ENCODE peak calls at places on chromosomes 6 and 20, in nine cellular contexts. One of them, this sample, is unnamed.

GRCh38 chr6:6003334-6004146 is 3.2 kb downstream of the NRN1 start:
- DNase-seq in fibroblast of the aortic adventitia: no peak
- DNase-seq in AG08395: no peak
- DNase-seq in GM12865: peak; percentile 41
- DNase-seq in heart right ventricle: peak; percentile 47
- DNase-seq in NT2/D1: no peak
- DNase-seq in NCI-H1417: no peak
- DNase-seq in T follicular helper cell: no peak
- DNase-seq in activated T-cell treated with anti-CD3 and anti-CD28 coated beads, Interleukin-2, amount 50 U/mL, for 72 hours: peak; percentile 45
- DNase-seq in this sample: peak; percentile 85

GRCh38 chr6:12286381-12287132 is 3.6 kb upstream of the EDN1 start:
- DNase-seq in fibroblast of the aortic adventitia: peak; percentile 47
- DNase-seq in AG08395: peak; percentile 42
- DNase-seq in GM12865: no peak
- DNase-seq in heart right ventricle: no peak
- DNase-seq in NT2/D1: no peak
- DNase-seq in NCI-H1417: no peak
- DNase-seq in T follicular helper cell: no peak
- DNase-seq in activated T-cell treated with anti-CD3 and anti-CD28 coated beads, Interleukin-2, amount 50 U/mL, for 72 hours: no peak
- DNase-seq in this sample: no peak

GRCh38 chr20:49766979-49767419 is 45.6 kb upstream of the SLC9A8 start:
- DNase-seq in fibroblast of the aortic adventitia: peak; percentile 43
- DNase-seq in AG08395: no peak
- DNase-seq in GM12865: no peak
- DNase-seq in heart right ventricle: no peak
- DNase-seq in NT2/D1: no peak
- DNase-seq in NCI-H1417: no peak
- DNase-seq in T follicular helper cell: no peak
- DNase-seq in activated T-cell treated with anti-CD3 and anti-CD28 coated beads, Interleukin-2, amount 50 U/mL, for 72 hours: no peak
- DNase-seq in this sample: no peak

GRCh38 chr6:9204171-9204570 is 768.8 kb upstream of the SLC35B3 start:
- DNase-seq in fibroblast of the aortic adventitia: peak; percentile 54
- DNase-seq in AG08395: peak; percentile 16
- DNase-seq in GM12865: no peak
- DNase-seq in heart right ventricle: no peak
- DNase-seq in NT2/D1: no peak
- DNase-seq in NCI-H1417: no peak
- DNase-seq in T follicular helper cell: no peak
- DNase-seq in activated T-cell treated with anti-CD3 and anti-CD28 coated beads, Interleukin-2, amount 50 U/mL, for 72 hours: no peak
- DNase-seq in this sample: no peak

GRCh38 chr6:34223381-34223963 is 13.2 kb upstream of the HMGA1 start:
- DNase-seq in fibroblast of the aortic adventitia: no peak
- DNase-seq in AG08395: no peak
- DNase-seq in GM12865: no peak
- DNase-seq in heart right ventricle: no peak
- DNase-seq in NT2/D1: no peak
- DNase-seq in NCI-H1417: no peak
- DNase-seq in T follicular helper cell: no peak
- DNase-seq in activated T-cell treated with anti-CD3 and anti-CD28 coated beads, Interleukin-2, amount 50 U/mL, for 72 hours: no peak
- DNase-seq in this sample: no peak

GRCh38 chr6:142276256-142276655 is 25.6 kb upstream of the ADGRG6 start:
- DNase-seq in fibroblast of the aortic adventitia: no peak
- DNase-seq in AG08395: no peak
- DNase-seq in GM12865: no peak
- DNase-seq in heart right ventricle: no peak
- DNase-seq in NT2/D1: no peak
- DNase-seq in NCI-H1417: no peak
- DNase-seq in T follicular helper cell: no peak
- DNase-seq in activated T-cell treated with anti-CD3 and anti-CD28 coated beads, Interleukin-2, amount 50 U/mL, for 72 hours: no peak
- DNase-seq in this sample: no peak

GRCh38 chr6:20403766-20404640 is 2.3 kb downstream of the E2F3 start:
- DNase-seq in fibroblast of the aortic adventitia: peak; percentile 49
- DNase-seq in AG08395: peak; percentile 18
- DNase-seq in GM12865: peak; percentile 74
- DNase-seq in heart right ventricle: peak; percentile 51
- DNase-seq in NT2/D1: no peak
- DNase-seq in NCI-H1417: peak; percentile 79
- DNase-seq in T follicular helper cell: peak; percentile 49
- DNase-seq in activated T-cell treated with anti-CD3 and anti-CD28 coated beads, Interleukin-2, amount 50 U/mL, for 72 hours: peak; percentile 85
- DNase-seq in this sample: peak; percentile 72

GRCh38 chr6:121430514-121431460 is 4.7 kb upstream of the GJA1 start:
- DNase-seq in fibroblast of the aortic adventitia: peak; percentile 81
- DNase-seq in AG08395: peak; percentile 51
- DNase-seq in GM12865: no peak
- DNase-seq in heart right ventricle: no peak
- DNase-seq in NT2/D1: peak; percentile 54
- DNase-seq in NCI-H1417: peak; percentile 32
- DNase-seq in T follicular helper cell: no peak
- DNase-seq in activated T-cell treated with anti-CD3 and anti-CD28 coated beads, Interleukin-2, amount 50 U/mL, for 72 hours: no peak
- DNase-seq in this sample: no peak

GRCh38 chr6:121890307-121890910 is 455.0 kb downstream of the GJA1 start:
- DNase-seq in fibroblast of the aortic adventitia: no peak
- DNase-seq in AG08395: no peak
- DNase-seq in GM12865: no peak
- DNase-seq in heart right ventricle: no peak
- DNase-seq in NT2/D1: peak; percentile 1
- DNase-seq in NCI-H1417: no peak
- DNase-seq in T follicular helper cell: no peak
- DNase-seq in activated T-cell treated with anti-CD3 and anti-CD28 coated beads, Interleukin-2, amount 50 U/mL, for 72 hours: no peak
- DNase-seq in this sample: no peak

GRCh38 chr6:44003345-44004061 is 123.7 kb downstream of the MRPL14 start:
- DNase-seq in fibroblast of the aortic adventitia: no peak
- DNase-seq in AG08395: no peak
- DNase-seq in GM12865: peak; percentile 63
- DNase-seq in heart right ventricle: no peak
- DNase-seq in NT2/D1: no peak
- DNase-seq in NCI-H1417: peak; percentile 68
- DNase-seq in T follicular helper cell: no peak
- DNase-seq in activated T-cell treated with anti-CD3 and anti-CD28 coated beads, Interleukin-2, amount 50 U/mL, for 72 hours: peak; percentile 11
- DNase-seq in this sample: peak; percentile 73

GRCh38 chr6:44339763-44340625 is 2.5 kb upstream of the SPATS1 start:
- DNase-seq in fibroblast of the aortic adventitia: no peak
- DNase-seq in AG08395: no peak
- DNase-seq in GM12865: no peak
- DNase-seq in heart right ventricle: no peak
- DNase-seq in NT2/D1: no peak
- DNase-seq in NCI-H1417: no peak
- DNase-seq in T follicular helper cell: no peak
- DNase-seq in activated T-cell treated with anti-CD3 and anti-CD28 coated beads, Interleukin-2, amount 50 U/mL, for 72 hours: peak; percentile 18
- DNase-seq in this sample: no peak

GRCh38 chr20:37786043-37786442 is 92.2 kb downstream of the CTNNBL1 start:
- DNase-seq in fibroblast of the aortic adventitia: no peak
- DNase-seq in AG08395: no peak
- DNase-seq in GM12865: no peak
- DNase-seq in heart right ventricle: no peak
- DNase-seq in NT2/D1: no peak
- DNase-seq in NCI-H1417: no peak
- DNase-seq in T follicular helper cell: no peak
- DNase-seq in activated T-cell treated with anti-CD3 and anti-CD28 coated beads, Interleukin-2, amount 50 U/mL, for 72 hours: no peak
- DNase-seq in this sample: no peak

GRCh38 chr20:36585410-36586125 is 12.2 kb downstream of the TGIF2 start:
- DNase-seq in fibroblast of the aortic adventitia: peak; percentile 66
- DNase-seq in AG08395: peak; percentile 82
- DNase-seq in GM12865: no peak
- DNase-seq in heart right ventricle: no peak
- DNase-seq in NT2/D1: peak; percentile 94
- DNase-seq in NCI-H1417: no peak
- DNase-seq in T follicular helper cell: no peak
- DNase-seq in activated T-cell treated with anti-CD3 and anti-CD28 coated beads, Interleukin-2, amount 50 U/mL, for 72 hours: no peak
- DNase-seq in this sample: peak; percentile 80

GRCh38 chr6:151440930-151441329 is 11.0 kb downstream of the RMND1 start:
- DNase-seq in fibroblast of the aortic adventitia: peak; percentile 79
- DNase-seq in AG08395: peak; percentile 25
- DNase-seq in GM12865: peak; percentile 33
- DNase-seq in heart right ventricle: no peak
- DNase-seq in NT2/D1: no peak
- DNase-seq in NCI-H1417: no peak
- DNase-seq in T follicular helper cell: no peak
- DNase-seq in activated T-cell treated with anti-CD3 and anti-CD28 coated beads, Interleukin-2, amount 50 U/mL, for 72 hours: no peak
- DNase-seq in this sample: no peak

GRCh38 chr20:59925359-59925758 is 8.1 kb downstream of the SYCP2 start:
- DNase-seq in fibroblast of the aortic adventitia: no peak
- DNase-seq in AG08395: no peak
- DNase-seq in GM12865: no peak
- DNase-seq in heart right ventricle: no peak
- DNase-seq in NT2/D1: no peak
- DNase-seq in NCI-H1417: no peak
- DNase-seq in T follicular helper cell: no peak
- DNase-seq in activated T-cell treated with anti-CD3 and anti-CD28 coated beads, Interleukin-2, amount 50 U/mL, for 72 hours: no peak
- DNase-seq in this sample: no peak

GRCh38 chr6:150969901-150970300 is 104.4 kb downstream of the MTHFD1L start:
- DNase-seq in fibroblast of the aortic adventitia: no peak
- DNase-seq in AG08395: no peak
- DNase-seq in GM12865: no peak
- DNase-seq in heart right ventricle: no peak
- DNase-seq in NT2/D1: no peak
- DNase-seq in NCI-H1417: no peak
- DNase-seq in T follicular helper cell: no peak
- DNase-seq in activated T-cell treated with anti-CD3 and anti-CD28 coated beads, Interleukin-2, amount 50 U/mL, for 72 hours: no peak
- DNase-seq in this sample: no peak

GRCh38 chr20:6863798-6864201 is 96.3 kb downstream of the BMP2 start:
- DNase-seq in fibroblast of the aortic adventitia: peak; percentile 4
- DNase-seq in AG08395: no peak
- DNase-seq in GM12865: no peak
- DNase-seq in heart right ventricle: no peak
- DNase-seq in NT2/D1: no peak
- DNase-seq in NCI-H1417: no peak
- DNase-seq in T follicular helper cell: no peak
- DNase-seq in activated T-cell treated with anti-CD3 and anti-CD28 coated beads, Interleukin-2, amount 50 U/mL, for 72 hours: no peak
- DNase-seq in this sample: no peak

GRCh38 chr6:6224933-6225486 is 95.5 kb downstream of the F13A1 start:
- DNase-seq in fibroblast of the aortic adventitia: no peak
- DNase-seq in AG08395: no peak
- DNase-seq in GM12865: peak; percentile 11
- DNase-seq in heart right ventricle: no peak
- DNase-seq in NT2/D1: no peak
- DNase-seq in NCI-H1417: no peak
- DNase-seq in T follicular helper cell: no peak
- DNase-seq in activated T-cell treated with anti-CD3 and anti-CD28 coated beads, Interleukin-2, amount 50 U/mL, for 72 hours: no peak
- DNase-seq in this sample: no peak

GRCh38 chr6:28643017-28643740 is 117.5 kb downstream of the GPX5 start:
- DNase-seq in fibroblast of the aortic adventitia: peak; percentile 67
- DNase-seq in AG08395: peak; percentile 31
- DNase-seq in GM12865: peak; percentile 78
- DNase-seq in heart right ventricle: no peak
- DNase-seq in NT2/D1: peak; percentile 54
- DNase-seq in NCI-H1417: peak; percentile 2
- DNase-seq in T follicular helper cell: no peak
- DNase-seq in activated T-cell treated with anti-CD3 and anti-CD28 coated beads, Interleukin-2, amount 50 U/mL, for 72 hours: peak; percentile 31
- DNase-seq in this sample: peak; percentile 70

GRCh38 chr6:140711019-140711613 is 1336.7 kb upstream of the CITED2 start:
- DNase-seq in fibroblast of the aortic adventitia: no peak
- DNase-seq in AG08395: no peak
- DNase-seq in GM12865: no peak
- DNase-seq in heart right ventricle: no peak
- DNase-seq in NT2/D1: no peak
- DNase-seq in NCI-H1417: no peak
- DNase-seq in T follicular helper cell: no peak
- DNase-seq in activated T-cell treated with anti-CD3 and anti-CD28 coated beads, Interleukin-2, amount 50 U/mL, for 72 hours: no peak
- DNase-seq in this sample: no peak

GRCh38 chr6:30077218-30077617 is 1.6 kb upstream of the RNF39 start:
- DNase-seq in fibroblast of the aortic adventitia: no peak
- DNase-seq in AG08395: no peak
- DNase-seq in GM12865: no peak
- DNase-seq in heart right ventricle: no peak
- DNase-seq in NT2/D1: no peak
- DNase-seq in NCI-H1417: no peak
- DNase-seq in T follicular helper cell: no peak
- DNase-seq in activated T-cell treated with anti-CD3 and anti-CD28 coated beads, Interleukin-2, amount 50 U/mL, for 72 hours: no peak
- DNase-seq in this sample: no peak

GRCh38 chr6:113433506-113433991 is 423.6 kb upstream of the MARCKS start:
- DNase-seq in fibroblast of the aortic adventitia: peak; percentile 90
- DNase-seq in AG08395: peak; percentile 79
- DNase-seq in GM12865: no peak
- DNase-seq in heart right ventricle: no peak
- DNase-seq in NT2/D1: no peak
- DNase-seq in NCI-H1417: no peak
- DNase-seq in T follicular helper cell: no peak
- DNase-seq in activated T-cell treated with anti-CD3 and anti-CD28 coated beads, Interleukin-2, amount 50 U/mL, for 72 hours: no peak
- DNase-seq in this sample: no peak

GRCh38 chr20:34042286-34042685 is 48.6 kb downstream of the RALY start:
- DNase-seq in fibroblast of the aortic adventitia: no peak
- DNase-seq in AG08395: no peak
- DNase-seq in GM12865: no peak
- DNase-seq in heart right ventricle: peak; percentile 41
- DNase-seq in NT2/D1: no peak
- DNase-seq in NCI-H1417: peak; percentile 70
- DNase-seq in T follicular helper cell: no peak
- DNase-seq in activated T-cell treated with anti-CD3 and anti-CD28 coated beads, Interleukin-2, amount 50 U/mL, for 72 hours: no peak
- DNase-seq in this sample: no peak

GRCh38 chr6:1346556-1347186 is 34.8 kb downstream of the FOXQ1 start:
- DNase-seq in fibroblast of the aortic adventitia: peak; percentile 54
- DNase-seq in AG08395: no peak
- DNase-seq in GM12865: no peak
- DNase-seq in heart right ventricle: no peak
- DNase-seq in NT2/D1: no peak
- DNase-seq in NCI-H1417: no peak
- DNase-seq in T follicular helper cell: no peak
- DNase-seq in activated T-cell treated with anti-CD3 and anti-CD28 coated beads, Interleukin-2, amount 50 U/mL, for 72 hours: no peak
- DNase-seq in this sample: no peak

GRCh38 chr6:12567682-12568081 is 148.9 kb upstream of the PHACTR1 start:
- DNase-seq in fibroblast of the aortic adventitia: no peak
- DNase-seq in AG08395: no peak
- DNase-seq in GM12865: no peak
- DNase-seq in heart right ventricle: no peak
- DNase-seq in NT2/D1: no peak
- DNase-seq in NCI-H1417: no peak
- DNase-seq in T follicular helper cell: no peak
- DNase-seq in activated T-cell treated with anti-CD3 and anti-CD28 coated beads, Interleukin-2, amount 50 U/mL, for 72 hours: no peak
- DNase-seq in this sample: no peak

GRCh38 chr20:8362457-8362856 is 230.4 kb downstream of the PLCB1 start:
- DNase-seq in fibroblast of the aortic adventitia: no peak
- DNase-seq in AG08395: no peak
- DNase-seq in GM12865: no peak
- DNase-seq in heart right ventricle: no peak
- DNase-seq in NT2/D1: no peak
- DNase-seq in NCI-H1417: no peak
- DNase-seq in T follicular helper cell: no peak
- DNase-seq in activated T-cell treated with anti-CD3 and anti-CD28 coated beads, Interleukin-2, amount 50 U/mL, for 72 hours: no peak
- DNase-seq in this sample: no peak

GRCh38 chr6:20215310-20215709 is 3.0 kb upstream of the MBOAT1 start:
- DNase-seq in fibroblast of the aortic adventitia: no peak
- DNase-seq in AG08395: no peak
- DNase-seq in GM12865: no peak
- DNase-seq in heart right ventricle: no peak
- DNase-seq in NT2/D1: no peak
- DNase-seq in NCI-H1417: no peak
- DNase-seq in T follicular helper cell: no peak
- DNase-seq in activated T-cell treated with anti-CD3 and anti-CD28 coated beads, Interleukin-2, amount 50 U/mL, for 72 hours: no peak
- DNase-seq in this sample: no peak

GRCh38 chr6:27188885-27189418 is 58.5 kb upstream of the PRSS16 start:
- DNase-seq in fibroblast of the aortic adventitia: peak; percentile 86
- DNase-seq in AG08395: peak; percentile 61
- DNase-seq in GM12865: peak; percentile 87
- DNase-seq in heart right ventricle: peak; percentile 59
- DNase-seq in NT2/D1: no peak
- DNase-seq in NCI-H1417: peak; percentile 68
- DNase-seq in T follicular helper cell: peak; percentile 30
- DNase-seq in activated T-cell treated with anti-CD3 and anti-CD28 coated beads, Interleukin-2, amount 50 U/mL, for 72 hours: peak; percentile 58
- DNase-seq in this sample: no peak

GRCh38 chr6:17845598-17845997 is 138.9 kb upstream of the NUP153 start:
- DNase-seq in fibroblast of the aortic adventitia: no peak
- DNase-seq in AG08395: no peak
- DNase-seq in GM12865: no peak
- DNase-seq in heart right ventricle: no peak
- DNase-seq in NT2/D1: no peak
- DNase-seq in NCI-H1417: no peak
- DNase-seq in T follicular helper cell: no peak
- DNase-seq in activated T-cell treated with anti-CD3 and anti-CD28 coated beads, Interleukin-2, amount 50 U/mL, for 72 hours: no peak
- DNase-seq in this sample: no peak

GRCh38 chr20:57974863-57975262 is 253.6 kb downstream of the ANKRD60 start:
- DNase-seq in fibroblast of the aortic adventitia: no peak
- DNase-seq in AG08395: no peak
- DNase-seq in GM12865: no peak
- DNase-seq in heart right ventricle: no peak
- DNase-seq in NT2/D1: no peak
- DNase-seq in NCI-H1417: no peak
- DNase-seq in T follicular helper cell: no peak
- DNase-seq in activated T-cell treated with anti-CD3 and anti-CD28 coated beads, Interleukin-2, amount 50 U/mL, for 72 hours: no peak
- DNase-seq in this sample: no peak

GRCh38 chr6:73394577-73395354 is at the start of gene DDX43:
- DNase-seq in fibroblast of the aortic adventitia: peak; percentile 8
- DNase-seq in AG08395: peak; percentile 6
- DNase-seq in GM12865: peak; percentile 94
- DNase-seq in heart right ventricle: peak; percentile 27
- DNase-seq in NT2/D1: no peak
- DNase-seq in NCI-H1417: no peak
- DNase-seq in T follicular helper cell: peak; percentile 7
- DNase-seq in activated T-cell treated with anti-CD3 and anti-CD28 coated beads, Interleukin-2, amount 50 U/mL, for 72 hours: peak; percentile 43
- DNase-seq in this sample: peak; percentile 51